ENCODE peak calls at places on chromosomes 13 and 19, in six cellular contexts. A is GM12865, R is heart right ventricle, V is A673, O is hepatocyte, Y is left ventricle myocardium inferior. W is an unnamed sample.

GRCh38 chr13:110643324-110643723 is 28.0 kb downstream of the NAXD start:
- DNase-seq in V (no peak), A (no peak), O (no peak), R (no peak), Y (no peak), W (no peak)

GRCh38 chr19:35232912-35233311 is 4.4 kb upstream of the FAM187B start:
- DNase-seq in Y (no peak), O (no peak), R (no peak), A (no peak), V (no peak), W (no peak)

GRCh38 chr19:46950526-46951235 is 69.0 kb upstream of the NPAS1 start:
- DNase-seq in V (no peak), O (no peak), A (peak), R (no peak), Y (no peak), W (no peak)

GRCh38 chr13:74644239-74644638 is 510.0 kb upstream of the KLF12 start:
- DNase-seq in R (peak), A (no peak), O (peak), V (no peak), Y (no peak), W (peak)

GRCh38 chr13:43085545-43085944 is 62.2 kb downstream of the DNAJC15 start:
- DNase-seq in V (peak), Y (no peak), A (peak), R (no peak), O (peak), W (peak)

GRCh38 chr19:38850976-38851621 is 1.3 kb upstream of the HNRNPL start:
- DNase-seq in R (peak), Y (peak), V (peak), O (peak), A (peak), W (no peak)

GRCh38 chr19:52778811-52779210 is 7.8 kb downstream of the ZNF600 start:
- DNase-seq in A (peak), R (no peak), O (no peak), Y (no peak), V (no peak), W (peak)

GRCh38 chr19:20067898-20068297 is 9.9 kb upstream of the ZNF90 start:
- DNase-seq in O (no peak), R (no peak), A (no peak), V (no peak), Y (no peak), W (no peak)

GRCh38 chr13:31947105-31947504 is 84.5 kb upstream of the FRY start:
- DNase-seq in A (no peak), V (no peak), R (no peak), Y (no peak), O (no peak), W (no peak)

GRCh38 chr19:51096473-51097165 is 11.6 kb downstream of the CTU1 start:
- DNase-seq in R (no peak), V (peak), A (no peak), Y (no peak), O (no peak), W (no peak)

GRCh38 chr13:36130542-36131214 is 504 bp downstream of the DCLK1 start:
- DNase-seq in R (peak), Y (peak), A (no peak), O (peak), V (peak), W (no peak)

GRCh38 chr13:43307921-43308433 is 284.6 kb downstream of the DNAJC15 start:
- DNase-seq in A (peak), O (peak), Y (peak), V (peak), R (peak), W (peak)

GRCh38 chr19:42092350-42092749 is 16.4 kb downstream of the ZNF574 start:
- DNase-seq in R (no peak), O (no peak), Y (no peak), V (peak), A (peak), W (no peak)

GRCh38 chr13:30466358-30466714 is 600 bp upstream of the HMGB1 start:
- DNase-seq in R (no peak), Y (no peak), A (peak), O (peak), V (peak), W (peak)

GRCh38 chr13:113811081-113811928 is 52.3 kb downstream of the TMEM255B start:
- DNase-seq in Y (no peak), V (no peak), A (no peak), R (no peak), O (no peak), W (no peak)

GRCh38 chr13:74767031-74767430 is 632.8 kb upstream of the KLF12 start:
- DNase-seq in O (no peak), R (no peak), A (no peak), Y (no peak), V (peak), W (peak)

GRCh38 chr19:347946-348861 is 3.6 kb upstream of the MIER2 start:
- DNase-seq in R (no peak), Y (no peak), O (no peak), V (peak), A (no peak), W (no peak)

GRCh38 chr19:35011737-35012682 is 11.9 kb downstream of the GRAMD1A start:
- DNase-seq in R (no peak), V (no peak), O (no peak), A (no peak), Y (no peak), W (no peak)

GRCh38 chr13:31038834-31039552 is 106.5 kb downstream of the TEX26 start:
- DNase-seq in O (no peak), Y (no peak), A (peak), V (no peak), R (no peak), W (no peak)

GRCh38 chr13:113664751-113665581 is 2.1 kb upstream of the GRK1 start:
- DNase-seq in V (no peak), R (no peak), Y (peak), O (no peak), A (no peak), W (no peak)

GRCh38 chr13:63285426-63285825 is 1869.8 kb upstream of the PCDH20 start:
- DNase-seq in R (no peak), O (no peak), Y (no peak), V (no peak), A (no peak), W (no peak)

GRCh38 chr13:43878897-43879322 is 630 bp downstream of the CCDC122 start:
- DNase-seq in A (peak), V (no peak), R (peak), Y (peak), O (peak), W (peak)

GRCh38 chr19:7415163-7415856 is 66.6 kb downstream of the ARHGEF18 start:
- DNase-seq in Y (no peak), A (no peak), O (peak), V (no peak), R (no peak), W (peak)
- H3K4me3 ChIP-seq in Y (no peak), A (no peak), O (no peak), V (no peak), R (no peak), W (no peak)

GRCh38 chr13:65971541-65971940 is 1258.6 kb downstream of the PCDH9 start:
- DNase-seq in Y (no peak), R (no peak), V (no peak), A (no peak), O (no peak), W (no peak)

GRCh38 chr13:65964672-65965071 is 1265.5 kb downstream of the PCDH9 start:
- DNase-seq in O (no peak), R (no peak), V (no peak), A (no peak), Y (no peak), W (peak)

GRCh38 chr13:65965496-65965895 is 1264.6 kb downstream of the PCDH9 start:
- DNase-seq in O (no peak), A (no peak), Y (no peak), V (no peak), R (no peak), W (peak)

DNA sequence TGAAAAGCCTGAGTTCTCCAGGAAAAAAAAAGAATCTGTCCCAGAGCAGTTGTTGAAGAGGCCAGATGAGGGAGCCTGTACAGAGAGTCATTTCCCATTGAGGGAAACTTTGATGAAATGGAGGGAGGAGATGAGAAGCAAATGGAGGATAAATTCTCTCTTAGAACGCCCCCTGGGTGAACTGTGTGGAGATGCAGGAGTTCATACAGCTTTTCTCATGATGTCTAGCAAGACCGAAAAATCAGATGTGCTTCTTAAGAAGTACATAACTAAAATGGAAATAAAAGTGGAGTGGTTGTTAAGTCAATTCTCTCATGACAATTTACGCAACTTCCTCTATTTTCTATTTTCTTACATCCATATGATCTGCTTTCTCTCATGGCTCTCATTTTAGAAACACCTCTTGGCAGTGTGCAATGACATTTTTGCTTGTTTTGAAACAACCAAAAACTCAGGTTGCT is 1263.1 kb downstream of the PCDH9 start:
- DNase-seq in R (no peak), O (peak), A (peak), V (peak), Y (no peak), W (peak)
- TF ChIP-seq CTCF in R (no peak), O (peak), A (no peak), V (peak), Y (peak), W (peak)

GRCh38 chr19:11196406-11197287 is 698 bp downstream of the KANK2 start:
- DNase-seq in V (peak), A (no peak), R (peak), Y (peak), O (peak), W (no peak)

GRCh38 chr19:11195681-11196080 is 1.7 kb downstream of the KANK2 start:
- DNase-seq in R (no peak), Y (no peak), A (no peak), V (no peak), O (no peak), W (no peak)

GRCh38 chr19:11194173-11194572 is 3.2 kb downstream of the KANK2 start:
- DNase-seq in V (no peak), A (no peak), Y (no peak), R (no peak), O (no peak), W (no peak)

GRCh38 chr19:11194657-11195056 is 2.7 kb downstream of the KANK2 start:
- DNase-seq in Y (no peak), O (peak), A (no peak), R (no peak), V (no peak), W (no peak)

GRCh38 chr19:11195169-11195568 is 2.2 kb downstream of the KANK2 start:
- DNase-seq in V (no peak), A (peak), Y (peak), R (peak), O (no peak), W (no peak)
- H3K4me3 ChIP-seq in V (peak), A (peak), Y (peak), R (peak), O (no peak), W (no peak)

DNA sequence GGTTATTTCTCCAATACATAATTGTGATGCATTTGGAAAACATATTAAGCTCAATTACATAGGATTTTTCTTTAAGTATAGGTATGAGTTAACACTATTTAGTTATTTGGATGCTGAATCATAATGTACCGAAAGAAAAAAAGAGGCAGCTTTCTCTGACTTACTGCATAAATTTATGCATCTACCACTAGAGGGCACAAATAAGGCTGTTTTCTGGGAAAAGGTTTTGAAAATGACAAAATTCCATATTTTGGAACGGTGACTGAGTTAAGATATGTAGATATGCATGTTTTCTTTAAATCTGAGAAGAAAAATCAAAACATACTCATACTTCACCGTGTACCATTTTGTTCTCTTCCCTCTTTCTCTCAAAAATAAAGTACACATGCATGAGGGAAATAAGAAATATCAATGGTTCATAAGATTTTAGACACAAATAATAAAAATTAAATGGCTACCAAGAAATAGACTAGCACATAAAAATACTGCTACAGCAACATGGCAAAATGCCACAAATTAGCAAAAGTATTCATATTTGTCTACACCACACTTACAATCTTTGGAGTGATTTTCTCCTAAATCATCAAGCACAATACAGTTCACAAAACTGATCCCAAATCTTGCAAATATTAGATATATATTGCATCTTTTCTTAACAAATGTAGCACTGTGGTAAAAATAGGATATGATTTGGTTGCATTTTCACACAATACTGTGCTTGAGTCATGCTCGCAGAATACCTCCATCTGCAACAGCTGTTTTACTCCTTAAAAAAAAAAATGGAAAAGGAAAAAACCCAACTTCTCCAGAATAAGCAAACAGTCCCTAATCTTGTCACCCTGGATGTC is 260.0 kb downstream of the FGF14 start:
- DNase-seq in V (peak), O (peak), Y (no peak), R (no peak), A (no peak), W (peak)
- TF ChIP-seq CTCF in V (peak), O (peak), Y (peak), R (peak), A (peak), W (peak)

GRCh38 chr19:16069813-16070365 is 6.4 kb upstream of the TPM4 start:
- DNase-seq in V (no peak), O (no peak), A (no peak), Y (no peak), R (no peak), W (no peak)

GRCh38 chr19:16068696-16069259 is 7.5 kb upstream of the TPM4 start:
- DNase-seq in Y (no peak), O (no peak), V (no peak), A (no peak), R (no peak), W (no peak)

GRCh38 chr19:16073481-16073880 is 2.8 kb upstream of the TPM4 start:
- DNase-seq in A (no peak), R (no peak), O (no peak), V (no peak), Y (no peak), W (no peak)

GRCh38 chr19:16071072-16071691 is 5.1 kb upstream of the TPM4 start:
- DNase-seq in R (no peak), V (no peak), Y (no peak), A (no peak), O (no peak), W (no peak)

DNA sequence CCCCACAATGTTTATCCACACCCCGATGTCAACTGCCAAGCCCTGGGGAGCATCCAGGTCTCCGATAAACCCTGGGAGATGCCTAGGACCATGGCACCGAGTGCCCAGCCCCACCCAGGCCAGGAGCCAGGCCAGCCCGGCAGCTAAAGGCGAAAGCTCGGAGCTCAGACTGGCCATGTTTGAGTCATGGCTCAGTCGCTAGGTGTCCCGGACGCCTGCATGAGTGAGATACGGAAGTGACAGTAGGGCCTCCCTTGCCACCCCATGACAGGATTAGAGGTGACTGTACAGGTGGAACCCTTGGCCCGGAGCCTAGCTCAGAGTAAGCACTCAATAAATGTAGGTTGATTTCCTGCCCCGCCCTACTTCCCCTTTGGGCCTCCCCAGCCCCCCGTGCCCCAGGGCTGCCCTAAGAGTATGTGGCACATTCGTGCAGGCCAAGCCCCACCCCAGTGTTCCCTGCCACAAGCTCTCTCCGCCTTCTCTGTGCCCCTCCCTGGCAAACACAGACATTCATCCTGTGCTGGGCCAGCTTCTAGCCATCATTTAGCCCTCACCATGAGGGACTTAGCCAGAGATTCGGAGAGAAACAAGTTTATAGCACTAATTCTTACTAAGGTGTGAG is 5.8 kb upstream of the TPM4 start:
- DNase-seq in V (no peak), R (peak), A (peak), Y (peak), O (no peak), W (peak)
- H3K4me3 ChIP-seq in V (no peak), R (peak), A (no peak), Y (peak), O (no peak), W (no peak)